ENCODE peak calls at places on chromosomes 11 and 22, in seven cellular contexts. N is mesendoderm; A is Peyer's patch; R is HL-60; S is CD8-positive, alpha-beta memory T cell; C is neural progenitor cell; I is RWPE2. X is an unnamed sample.
A peak's percentile ranks its signal among the peaks of the same experiment; 100 is the strongest.

GRCh38 chr11:76120513-76121081 is 85.7 kb downstream of the WNT11 start:
- DNase-seq in C (peak; percentile 63), N (peak; percentile 36), S (no peak), A (no peak), R (no peak), I (no peak), X (peak; percentile 80)

GRCh38 chr22:36323182-36323854 is 64.4 kb downstream of the MYH9 start:
- DNase-seq in C (no peak), I (no peak), S (no peak), N (no peak), A (no peak), R (no peak), X (peak; percentile 16)

GRCh38 chr11:116732740-116733385 is 39.9 kb downstream of the BUD13 start:
- DNase-seq in S (peak; percentile 64), I (no peak), R (peak; percentile 65), C (peak; percentile 88), N (peak; percentile 87), A (peak; percentile 71), X (peak; percentile 70)

GRCh38 chr22:17131686-17132085 is 10.5 kb upstream of the TMEM121B start:
- DNase-seq in N (peak; percentile 49), A (peak; percentile 9), S (no peak), C (peak; percentile 65), R (no peak), I (no peak), X (no peak)

GRCh38 chr11:17605736-17606135 is 58.7 kb downstream of the OTOG start:
- DNase-seq in S (no peak), A (no peak), C (no peak), I (no peak), N (no peak), R (no peak), X (no peak)

GRCh38 chr11:8025816-8026215 is 38.7 kb downstream of the EIF3F start:
- DNase-seq in I (no peak), A (no peak), R (no peak), C (no peak), N (no peak), S (no peak), X (no peak)

GRCh38 chr11:40401132-40401853 is 1058.2 kb downstream of the LRRC4C start:
- DNase-seq in I (no peak), A (no peak), R (no peak), C (no peak), S (no peak), N (no peak), X (no peak)

GRCh38 chr11:129705341-129705740 is 110.3 kb upstream of the TMEM45B start:
- DNase-seq in A (peak; percentile 7), S (no peak), C (no peak), R (no peak), N (no peak), I (no peak), X (peak; percentile 88)

GRCh38 chr11:11211888-11212287 is 141.2 kb downstream of the CSNK2A3 start:
- DNase-seq in S (no peak), A (no peak), I (no peak), N (no peak), C (no peak), R (no peak), X (no peak)

GRCh38 chr11:65872555-65873279 is at the start of gene EFEMP2:
- DNase-seq in A (no peak), N (no peak), I (no peak), C (peak; percentile 57), S (no peak), R (no peak), X (no peak)

GRCh38 chr11:65424200-65425104 is 1.9 kb downstream of the NEAT1 start:
- DNase-seq in S (peak; percentile 75), C (no peak), A (peak; percentile 67), I (peak; percentile 47), N (no peak), R (no peak), X (no peak)

GRCh38 chr22:48651036-48651890 is 1176.4 kb downstream of the BRD1 start:
- DNase-seq in N (no peak), R (no peak), C (no peak), I (no peak), A (no peak), S (no peak), X (no peak)

GRCh38 chr11:64251722-64251985 is 324 bp downstream of the PLCB3 start:
- DNase-seq in A (no peak), I (no peak), S (no peak), C (no peak), N (peak; percentile 47), R (no peak), X (peak; percentile 90)

GRCh38 chr11:119100246-119100959 is 1.2 kb downstream of the DPAGT1 start:
- DNase-seq in A (peak; percentile 41), I (no peak), C (peak; percentile 55), R (no peak), N (peak; percentile 64), S (no peak), X (peak; percentile 69)

GRCh38 chr11:27902981-27903624 is 202.8 kb upstream of the BDNF start:
- DNase-seq in C (no peak), N (no peak), R (no peak), I (no peak), S (no peak), A (no peak), X (no peak)

GRCh38 chr11:65274734-65275682 is 13.2 kb downstream of the POLA2 start:
- DNase-seq in A (no peak), N (peak; percentile 70), R (no peak), C (peak; percentile 77), I (no peak), S (peak; percentile 56), X (peak; percentile 93)

GRCh38 chr22:42388130-42388797 is 43.9 kb downstream of the NFAM1 start:
- DNase-seq in I (peak; percentile 71), C (peak; percentile 75), S (no peak), A (no peak), R (no peak), N (peak; percentile 59), X (peak; percentile 16)

GRCh38 chr11:45683285-45684058 is 18.1 kb upstream of the CHST1 start:
- DNase-seq in S (no peak), A (no peak), N (no peak), R (no peak), I (no peak), C (no peak), X (no peak)

GRCh38 chr11:79198203-79198897 is 242.5 kb downstream of the TENM4 start:
- DNase-seq in A (no peak), N (no peak), C (no peak), S (no peak), I (no peak), R (no peak), X (no peak)

GRCh38 chr11:60872952-60873524 is 5.7 kb downstream of the ZP1 start:
- DNase-seq in C (peak; percentile 11), I (no peak), S (no peak), N (peak; percentile 83), A (peak; percentile 48), R (peak; percentile 27), X (no peak)

GRCh38 chr11:35288817-35289541 is 130.4 kb downstream of the SLC1A2 start:
- DNase-seq in A (no peak), S (no peak), R (no peak), I (no peak), N (no peak), C (no peak), X (no peak)

GRCh38 chr22:31618471-31619176 is 43.4 kb downstream of the PISD start:
- DNase-seq in R (no peak), C (no peak), S (no peak), I (no peak), N (no peak), A (no peak), X (no peak)

GRCh38 chr11:81744336-81745116 is 989.1 kb downstream of the FAM181B start:
- DNase-seq in I (no peak), S (no peak), N (no peak), R (no peak), C (no peak), A (no peak), X (no peak)

GRCh38 chr11:2942872-2943710 is 13.9 kb upstream of the PHLDA2 start:
- DNase-seq in I (no peak), A (no peak), C (no peak), R (no peak), S (no peak), N (no peak), X (no peak)

GRCh38 chr22:36009085-36009484 is 19.5 kb downstream of the RBFOX2 start:
- DNase-seq in R (no peak), N (no peak), I (no peak), A (no peak), S (no peak), C (no peak), X (no peak)

DNA sequence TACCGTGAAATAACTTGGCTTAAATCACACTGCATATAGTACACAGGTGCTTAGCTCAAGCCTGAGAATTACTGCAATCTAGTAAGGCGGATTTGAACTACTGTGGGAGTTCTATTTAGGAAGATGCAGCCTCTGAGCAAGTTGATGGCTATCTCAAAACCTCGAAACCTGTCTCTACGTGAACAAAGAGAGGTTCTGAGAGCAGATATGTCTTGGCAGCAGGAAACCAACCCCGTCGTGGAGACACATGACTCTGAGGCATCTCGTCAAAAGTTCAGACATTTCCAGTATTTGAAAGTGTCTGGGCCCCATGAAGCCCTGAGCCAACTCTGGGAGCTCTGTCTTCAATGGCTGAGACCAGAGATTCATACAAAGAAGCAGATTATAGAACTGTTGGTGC is 5.9 kb downstream of the ZNF215 start:
- DNase-seq in C (no peak), I (no peak), R (no peak), N (no peak), S (no peak), A (no peak), X (no peak)
- H3K27ac ChIP-seq in C (no peak overlapping the region), I (no peak overlapping the region), R (no peak overlapping the region), N (no peak overlapping the region), S (no peak overlapping the region), A (no peak overlapping the region), X (no peak overlapping the region)

GRCh38 chr22:20207277-20208025 is 56.6 kb upstream of the CCDC188 start:
- DNase-seq in I (no peak), C (no peak), N (no peak), R (no peak), S (no peak), A (no peak), X (no peak)
- H3K4me3 ChIP-seq in I (peak overlapping the region; percentile 57), C (no peak overlapping the region), N (no peak overlapping the region), R (peak overlapping the region; percentile 86), S (peak overlapping the region; percentile 63), A (peak overlapping the region; percentile 65), X (peak overlapping the region; percentile 60)

GRCh38 chr22:34841321-34841901 is 224.5 kb upstream of the ISX start:
- DNase-seq in S (no peak), N (peak; percentile 99), A (no peak), I (no peak), R (no peak), C (peak; percentile 71), X (no peak)
- H3K27ac ChIP-seq in S (no peak overlapping the region), N (peak overlapping the region; percentile 77), A (no peak overlapping the region), I (no peak overlapping the region), R (no peak overlapping the region), C (peak overlapping the region; percentile 69), X (no peak overlapping the region)

GRCh38 chr22:27418261-27418660 is 383.3 kb downstream of the MN1 start:
- DNase-seq in I (no peak), A (no peak), R (no peak), S (no peak), C (no peak), N (no peak), X (no peak)

GRCh38 chr22:27420817-27421361 is 380.7 kb downstream of the MN1 start:
- DNase-seq in I (peak; percentile 84), R (no peak), C (no peak), N (no peak), A (no peak), S (no peak), X (no peak)

GRCh38 chr22:27416553-27417427 is 384.8 kb downstream of the MN1 start:
- DNase-seq in I (no peak), C (peak; percentile 49), R (no peak), N (peak; percentile 95), S (no peak), A (no peak), X (no peak)

GRCh38 chr22:27420186-27420816 is 381.3 kb downstream of the MN1 start:
- DNase-seq in N (no peak), R (no peak), S (no peak), C (no peak), A (no peak), I (no peak), X (no peak)

GRCh38 chr22:27419473-27419872 is 382.1 kb downstream of the MN1 start:
- DNase-seq in C (no peak), I (no peak), N (no peak), S (no peak), A (no peak), R (no peak), X (no peak)
- H3K4me3 ChIP-seq in C (no peak overlapping the region), I (no peak overlapping the region), N (no peak overlapping the region), S (no peak overlapping the region), A (no peak overlapping the region), R (no peak overlapping the region), X (no peak overlapping the region)